ENCODE peak calls at places on chromosome 7, in eight cellular contexts. W, R, Y, G, Q, D, F and J are unnamed samples.

GRCh38 chr7:1252543-1253090 is 19.9 kb downstream of the UNCX start:
- DNase-seq in Q (no peak), G (peak; percentile 41), F (no peak), R (no peak), W (no peak), Y (no peak), D (no peak), J (no peak)

GRCh38 chr7:104160375-104160774 is 47.4 kb downstream of the ORC5 start:
- DNase-seq in F (peak; percentile 38), G (no peak), D (peak; percentile 52), R (peak; percentile 42), Q (peak; percentile 40), W (no peak), Y (peak; percentile 50), J (no peak)

GRCh38 chr7:101124376-101125056 is 2.4 kb upstream of the SERPINE1 start:
- DNase-seq in W (no peak), Y (peak; percentile 94), R (peak; percentile 88), G (no peak), D (peak; percentile 69), Q (peak; percentile 88), F (peak; percentile 64), J (peak; percentile 59)

GRCh38 chr7:101532000-101532399 is 97.1 kb downstream of the MYL10 start:
- DNase-seq in Q (no peak), F (no peak), W (no peak), D (no peak), R (no peak), Y (no peak), G (no peak), J (no peak)

GRCh38 chr7:99728615-99729014 is 6.4 kb downstream of the CYP3A7 start:
- DNase-seq in R (no peak), Y (no peak), G (no peak), Q (no peak), W (no peak), F (peak; percentile 47), D (no peak), J (no peak)

GRCh38 chr7:99393363-99394187 is 14.8 kb downstream of the PDAP1 start:
- DNase-seq in R (no peak), W (peak; percentile 96), Y (peak; percentile 25), F (no peak), Q (no peak), D (peak; percentile 27), G (peak; percentile 95), J (no peak)

GRCh38 chr7:47188653-47189315 is 393.1 kb downstream of the TNS3 start:
- DNase-seq in R (no peak), Y (no peak), Q (no peak), W (no peak), F (no peak), G (no peak), D (no peak), J (no peak)

GRCh38 chr7:26198133-26198780 is 2.3 kb downstream of the HNRNPA2B1 start:
- DNase-seq in Y (peak; percentile 59), R (no peak), Q (peak; percentile 61), G (peak; percentile 30), D (peak; percentile 55), F (peak; percentile 56), W (no peak), J (no peak)

GRCh38 chr7:31883761-31884164 is 186.4 kb downstream of the PDE1C start:
- DNase-seq in Y (peak; percentile 88), G (no peak), F (peak; percentile 77), R (peak; percentile 64), W (no peak), Q (peak; percentile 25), D (peak; percentile 2), J (no peak)

GRCh38 chr7:99094369-99094768 is 49.5 kb downstream of the SMURF1 start:
- DNase-seq in Y (peak; percentile 28), Q (no peak), W (no peak), F (no peak), D (no peak), G (no peak), R (peak; percentile 45), J (no peak)

GRCh38 chr7:78095549-78095948 is 297.0 kb downstream of the PHTF2 start:
- DNase-seq in D (peak; percentile 16), W (no peak), Q (peak; percentile 18), Y (peak; percentile 78), R (peak; percentile 83), F (no peak), G (no peak), J (no peak)

GRCh38 chr7:155161690-155162089 is 91.6 kb downstream of the HTR5A start:
- DNase-seq in Y (no peak), G (no peak), F (no peak), Q (no peak), R (no peak), D (no peak), W (no peak), J (no peak)

GRCh38 chr7:39535064-39535463 is 31.1 kb upstream of the YAE1 start:
- DNase-seq in R (no peak), F (no peak), D (no peak), G (no peak), W (no peak), Q (no peak), Y (no peak), J (no peak)

DNA sequence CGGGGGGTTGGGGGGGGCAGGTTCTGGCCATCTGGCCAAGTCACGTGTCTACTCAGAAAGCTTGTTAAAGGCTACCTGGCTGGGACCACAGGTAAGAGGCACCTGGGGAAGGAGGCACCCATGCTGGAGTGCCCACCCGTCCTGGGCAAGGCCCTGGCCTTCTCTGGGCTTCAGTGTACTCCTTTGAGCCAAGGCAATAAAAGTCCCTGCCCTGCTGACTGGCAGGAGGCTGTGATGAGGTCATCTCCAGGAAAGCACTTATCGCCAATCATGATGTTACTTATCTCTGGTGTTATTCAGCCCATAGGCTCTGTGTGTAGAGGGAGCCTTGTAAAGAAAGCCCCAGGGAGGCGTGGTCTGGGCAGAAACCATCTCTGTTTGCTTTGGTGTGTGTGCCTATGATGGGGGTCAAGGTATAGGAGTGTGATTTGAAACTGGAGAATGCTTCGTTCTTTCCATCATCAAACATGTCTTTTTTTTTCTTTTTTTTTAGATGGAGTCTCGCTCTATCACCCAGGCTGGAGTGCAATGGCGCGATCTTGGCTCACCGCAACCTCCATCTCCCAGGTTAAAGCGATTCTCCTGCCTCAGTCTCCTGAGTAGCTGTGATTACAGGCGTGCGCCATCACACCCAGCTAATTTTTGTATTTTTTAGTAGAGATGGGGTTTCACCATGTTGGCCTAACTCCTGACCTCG is 2.5 kb upstream of the CLDN4 start:
- DNase-seq in Y (peak; percentile 63), Q (peak; percentile 69), R (peak; percentile 64), F (peak; percentile 92), D (peak; percentile 36), G (no peak), W (no peak), J (no peak)
- H3K9ac ChIP-seq in Y (no peak overlapping the region), Q (no peak overlapping the region), R (no peak overlapping the region), F (peak overlapping the region; percentile 96), D (no peak overlapping the region), G (no peak overlapping the region), W (no peak overlapping the region), J (no peak overlapping the region)

GRCh38 chr7:143426479-143427142 is 16.6 kb upstream of the TAS2R60 start:
- DNase-seq in W (no peak), D (no peak), G (no peak), R (no peak), Q (no peak), F (no peak), Y (no peak), J (no peak)
- H2AFZ ChIP-seq in W (no peak overlapping the region), D (no peak overlapping the region), G (no peak overlapping the region), R (no peak overlapping the region), Q (no peak overlapping the region), F (no peak overlapping the region), Y (peak overlapping the region; percentile 47), J (no peak overlapping the region)

DNA sequence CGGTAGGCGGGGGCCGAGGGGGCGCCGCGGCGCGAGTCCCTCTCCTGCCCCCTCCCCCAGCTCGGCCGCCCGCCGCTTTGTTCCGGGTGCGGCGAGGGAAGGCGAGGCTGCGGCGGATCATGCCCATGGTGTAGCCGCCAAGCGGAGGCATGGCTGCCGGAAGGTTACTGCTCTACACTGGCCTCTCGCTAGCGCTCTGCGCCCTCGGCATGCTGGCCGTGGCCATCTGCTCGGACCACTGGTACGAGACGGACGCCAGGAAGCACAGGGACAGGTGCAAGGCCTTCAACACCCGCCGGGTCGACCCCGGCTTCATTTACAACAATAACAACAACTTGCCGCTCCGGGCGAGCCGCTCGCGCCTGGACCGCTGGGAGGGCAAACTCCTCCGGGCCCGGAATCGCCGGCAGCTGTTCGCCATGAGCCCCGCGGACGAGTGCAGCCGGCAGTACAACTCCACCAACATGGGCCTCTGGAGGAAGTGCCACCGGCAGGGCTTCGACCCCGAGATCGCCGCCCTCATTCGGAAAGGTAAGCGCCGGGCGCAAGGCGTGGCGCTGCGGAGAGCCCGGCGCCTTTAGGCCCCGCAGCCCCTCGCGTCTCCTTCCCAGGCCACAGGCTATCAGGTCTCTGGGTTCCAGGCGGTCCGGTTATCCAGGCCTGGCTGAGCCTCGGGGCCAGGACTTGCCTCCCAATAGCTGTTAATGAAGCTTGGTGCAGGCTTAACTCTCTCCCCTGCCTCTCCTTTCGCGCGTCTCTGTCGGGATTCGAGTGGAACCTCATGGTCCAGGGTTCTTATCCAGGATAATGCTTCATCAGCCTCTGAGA is 512 bp downstream of the TMEM178B start:
- DNase-seq in G (peak; percentile 71), W (peak; percentile 63), Q (no peak), R (no peak), F (peak; percentile 10), D (peak; percentile 9), Y (peak; percentile 17), J (no peak)
- H3K9ac ChIP-seq in G (no peak overlapping the region), W (peak overlapping the region; percentile 78), Q (no peak overlapping the region), R (peak overlapping the region; percentile 33), F (no peak overlapping the region), D (no peak overlapping the region), Y (no peak overlapping the region), J (no peak overlapping the region)

DNA sequence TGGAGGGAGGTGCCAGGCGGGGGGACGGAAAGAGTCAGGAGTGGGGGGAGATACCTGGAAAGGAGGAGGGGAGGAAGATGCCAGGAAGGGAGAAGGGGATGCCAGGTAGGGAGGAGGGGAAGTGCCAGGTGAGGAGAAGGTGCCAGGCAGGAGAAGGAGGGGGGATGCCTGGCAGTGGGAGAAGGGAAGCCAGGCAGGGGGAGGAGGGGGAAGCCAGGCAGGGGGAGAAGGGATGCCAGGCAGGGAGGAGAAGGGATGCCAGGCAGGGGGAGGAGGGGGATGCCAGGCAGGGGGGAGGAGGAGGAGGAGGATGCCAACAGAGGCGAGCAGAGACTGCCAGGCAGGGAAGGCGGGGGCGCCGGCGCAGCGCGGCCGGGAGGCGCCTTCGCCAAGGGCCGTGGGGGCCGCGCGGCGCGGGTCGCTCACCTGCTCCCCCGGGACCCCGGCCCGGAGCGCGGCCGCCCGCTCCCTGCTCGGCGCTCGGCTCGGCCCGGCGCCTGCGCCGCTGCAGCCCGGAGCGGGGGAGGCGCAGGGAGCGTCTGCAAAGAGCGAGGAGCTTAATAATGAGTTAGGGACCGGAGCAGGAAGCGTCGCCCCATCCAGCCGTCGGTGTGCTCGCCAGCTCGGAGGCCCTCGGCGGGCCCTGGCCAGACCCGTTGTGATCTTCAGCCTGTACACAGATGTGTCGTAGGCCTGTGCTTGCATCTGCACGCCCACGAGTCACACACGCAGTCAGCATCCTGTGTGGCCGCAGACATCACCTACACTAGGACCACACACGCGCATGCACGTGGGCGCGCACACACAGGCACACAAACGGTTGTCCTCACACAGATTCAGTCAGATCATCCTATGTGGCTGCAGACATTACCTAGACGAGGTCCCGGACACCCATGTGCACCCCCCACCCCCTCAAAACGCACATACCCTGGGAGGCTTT is 28.4 kb upstream of the SMARCD3 start:
- DNase-seq in Q (peak; percentile 25), G (peak; percentile 85), F (peak; percentile 53), Y (peak; percentile 79), D (peak; percentile 66), R (peak; percentile 65), W (peak; percentile 67), J (peak; percentile 68)
- H2AFZ ChIP-seq in Q (peak overlapping the region; percentile 71), G (peak overlapping the region; percentile 98), F (peak overlapping the region; percentile 93), Y (peak overlapping the region; percentile 82), D (peak overlapping the region; percentile 46), R (peak overlapping the region; percentile 89), W (no peak overlapping the region), J (peak overlapping the region; percentile 68)